ENCODE peak calls at places on chromosomes 11 and 22, in seven cellular contexts. One of them, this sample, is unnamed.

GRCh38 chr11:113167599-113167998 is 146.8 kb upstream of the TTC12 start:
- DNase-seq in HFF-Myc: no peak
- DNase-seq in psoas muscle: no peak
- DNase-seq in brain microvascular endothelial cell: no peak
- DNase-seq in cardiac fibroblast: no peak
- DNase-seq in fibroblast of lung: no peak
- DNase-seq in WERI-Rb-1: no peak
- DNase-seq in this sample: no peak

GRCh38 chr11:112294688-112295340 is 34.2 kb upstream of the PLET1 start:
- DNase-seq in cardiac fibroblast: no peak
- DNase-seq in HFF-Myc: no peak
- DNase-seq in brain microvascular endothelial cell: no peak
- DNase-seq in psoas muscle: no peak
- DNase-seq in fibroblast of lung: no peak
- DNase-seq in WERI-Rb-1: no peak
- DNase-seq in this sample: no peak

GRCh38 chr11:36333897-36334296 is 37.8 kb downstream of the PRR5L start:
- DNase-seq in brain microvascular endothelial cell: peak; percentile 72
- DNase-seq in fibroblast of lung: peak; percentile 65
- DNase-seq in cardiac fibroblast: peak; percentile 51
- DNase-seq in HFF-Myc: peak; percentile 79
- DNase-seq in WERI-Rb-1: no peak
- DNase-seq in psoas muscle: no peak
- DNase-seq in this sample: no peak

GRCh38 chr22:31093956-31094622 is 13.0 kb downstream of the SMTN start:
- DNase-seq in fibroblast of lung: no peak
- DNase-seq in HFF-Myc: no peak
- DNase-seq in WERI-Rb-1: no peak
- DNase-seq in brain microvascular endothelial cell: no peak
- DNase-seq in psoas muscle: peak; percentile 54
- DNase-seq in cardiac fibroblast: no peak
- DNase-seq in this sample: no peak

GRCh38 chr11:38517991-38518390 is 1920.0 kb upstream of the RAG2 start:
- DNase-seq in brain microvascular endothelial cell: no peak
- DNase-seq in WERI-Rb-1: no peak
- DNase-seq in cardiac fibroblast: no peak
- DNase-seq in fibroblast of lung: no peak
- DNase-seq in psoas muscle: no peak
- DNase-seq in HFF-Myc: no peak
- DNase-seq in this sample: no peak

GRCh38 chr22:36332623-36333331 is 55.0 kb downstream of the MYH9 start:
- DNase-seq in HFF-Myc: peak; percentile 81
- DNase-seq in cardiac fibroblast: peak; percentile 56
- DNase-seq in WERI-Rb-1: no peak
- DNase-seq in fibroblast of lung: no peak
- DNase-seq in brain microvascular endothelial cell: peak; percentile 70
- DNase-seq in psoas muscle: no peak
- DNase-seq in this sample: no peak

GRCh38 chr11:130166457-130166784 is 6.8 kb downstream of the ST14 start:
- DNase-seq in psoas muscle: no peak
- DNase-seq in brain microvascular endothelial cell: peak; percentile 98
- DNase-seq in fibroblast of lung: peak; percentile 97
- DNase-seq in HFF-Myc: peak; percentile 74
- DNase-seq in cardiac fibroblast: peak; percentile 89
- DNase-seq in WERI-Rb-1: peak; percentile 67
- DNase-seq in this sample: no peak

GRCh38 chr11:117819096-117820040 is 5.2 kb downstream of the FXYD2 start:
- DNase-seq in cardiac fibroblast: peak; percentile 86
- DNase-seq in psoas muscle: peak; percentile 69
- DNase-seq in WERI-Rb-1: peak; percentile 88
- DNase-seq in fibroblast of lung: peak; percentile 84
- DNase-seq in HFF-Myc: peak; percentile 52
- DNase-seq in brain microvascular endothelial cell: peak; percentile 66
- DNase-seq in this sample: no peak

GRCh38 chr11:69982675-69983570 is 95.2 kb upstream of the ANO1 start:
- DNase-seq in WERI-Rb-1: no peak
- DNase-seq in brain microvascular endothelial cell: no peak
- DNase-seq in HFF-Myc: no peak
- DNase-seq in cardiac fibroblast: no peak
- DNase-seq in psoas muscle: no peak
- DNase-seq in fibroblast of lung: no peak
- DNase-seq in this sample: no peak

GRCh38 chr11:98036810-98037209 is 983.9 kb upstream of the CNTN5 start:
- DNase-seq in fibroblast of lung: no peak
- DNase-seq in HFF-Myc: no peak
- DNase-seq in WERI-Rb-1: no peak
- DNase-seq in psoas muscle: no peak
- DNase-seq in cardiac fibroblast: peak; percentile 64
- DNase-seq in brain microvascular endothelial cell: no peak
- DNase-seq in this sample: no peak

GRCh38 chr11:9226514-9226913 is 38.6 kb downstream of the DENND5A start:
- DNase-seq in psoas muscle: no peak
- DNase-seq in fibroblast of lung: no peak
- DNase-seq in brain microvascular endothelial cell: no peak
- DNase-seq in HFF-Myc: no peak
- DNase-seq in cardiac fibroblast: no peak
- DNase-seq in WERI-Rb-1: no peak
- DNase-seq in this sample: no peak

GRCh38 chr22:36197065-36197440 is 4.6 kb downstream of the APOL4 start:
- DNase-seq in fibroblast of lung: peak; percentile 80
- DNase-seq in brain microvascular endothelial cell: peak; percentile 22
- DNase-seq in psoas muscle: peak; percentile 64
- DNase-seq in WERI-Rb-1: peak; percentile 66
- DNase-seq in cardiac fibroblast: peak; percentile 87
- DNase-seq in HFF-Myc: no peak
- DNase-seq in this sample: peak; percentile 88

GRCh38 chr11:128695539-128696221 is 1.8 kb downstream of the FLI1 start:
- DNase-seq in fibroblast of lung: no peak
- DNase-seq in psoas muscle: no peak
- DNase-seq in cardiac fibroblast: peak; percentile 62
- DNase-seq in HFF-Myc: no peak
- DNase-seq in WERI-Rb-1: no peak
- DNase-seq in brain microvascular endothelial cell: no peak
- DNase-seq in this sample: no peak

GRCh38 chr11:68615657-68616056 is 68.7 kb upstream of the GAL start:
- DNase-seq in fibroblast of lung: no peak
- DNase-seq in cardiac fibroblast: no peak
- DNase-seq in WERI-Rb-1: no peak
- DNase-seq in psoas muscle: no peak
- DNase-seq in HFF-Myc: no peak
- DNase-seq in brain microvascular endothelial cell: no peak
- DNase-seq in this sample: no peak

DNA sequence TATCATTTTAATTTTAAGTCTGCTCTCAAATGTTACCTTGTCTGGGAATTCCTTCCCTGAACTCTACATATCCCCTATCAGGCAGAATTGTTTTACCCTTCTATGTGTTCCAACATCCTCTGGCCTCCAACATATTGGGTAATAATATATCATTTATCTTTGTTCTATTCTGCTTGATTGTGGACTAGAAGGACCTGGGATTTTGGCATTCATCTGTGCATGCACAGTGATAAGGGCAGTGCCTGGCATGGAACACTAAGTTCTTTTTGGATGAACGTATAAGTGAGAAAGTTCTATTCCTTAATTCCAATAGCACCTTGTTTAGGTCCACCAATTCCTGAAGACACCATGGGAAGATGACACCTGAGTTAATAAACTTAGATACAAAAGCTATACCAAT is 1.2 kb upstream of the MS4A2 start:
- DNase-seq in brain microvascular endothelial cell: no peak
- DNase-seq in WERI-Rb-1: no peak
- DNase-seq in cardiac fibroblast: no peak
- DNase-seq in HFF-Myc: no peak
- DNase-seq in fibroblast of lung: no peak
- DNase-seq in psoas muscle: no peak
- DNase-seq in this sample: no peak
- TF ChIP-seq CTCF in brain microvascular endothelial cell: no peak
- TF ChIP-seq CTCF in WERI-Rb-1: no peak
- TF ChIP-seq CTCF in cardiac fibroblast: no peak
- TF ChIP-seq CTCF in HFF-Myc: no peak
- TF ChIP-seq CTCF in fibroblast of lung: no peak
- TF ChIP-seq CTCF in psoas muscle: no peak
- TF ChIP-seq CTCF in this sample: no peak

GRCh38 chr11:12189543-12190235 is 79.3 kb downstream of the MICAL2 start:
- DNase-seq in psoas muscle: no peak
- DNase-seq in fibroblast of lung: no peak
- DNase-seq in cardiac fibroblast: no peak
- DNase-seq in HFF-Myc: no peak
- DNase-seq in WERI-Rb-1: no peak
- DNase-seq in brain microvascular endothelial cell: no peak
- DNase-seq in this sample: no peak
- TF ChIP-seq CTCF in psoas muscle: no peak
- TF ChIP-seq CTCF in fibroblast of lung: no peak
- TF ChIP-seq CTCF in cardiac fibroblast: no peak
- TF ChIP-seq CTCF in HFF-Myc: no peak
- TF ChIP-seq CTCF in WERI-Rb-1: no peak
- TF ChIP-seq CTCF in brain microvascular endothelial cell: no peak
- TF ChIP-seq CTCF in this sample: no peak

DNA sequence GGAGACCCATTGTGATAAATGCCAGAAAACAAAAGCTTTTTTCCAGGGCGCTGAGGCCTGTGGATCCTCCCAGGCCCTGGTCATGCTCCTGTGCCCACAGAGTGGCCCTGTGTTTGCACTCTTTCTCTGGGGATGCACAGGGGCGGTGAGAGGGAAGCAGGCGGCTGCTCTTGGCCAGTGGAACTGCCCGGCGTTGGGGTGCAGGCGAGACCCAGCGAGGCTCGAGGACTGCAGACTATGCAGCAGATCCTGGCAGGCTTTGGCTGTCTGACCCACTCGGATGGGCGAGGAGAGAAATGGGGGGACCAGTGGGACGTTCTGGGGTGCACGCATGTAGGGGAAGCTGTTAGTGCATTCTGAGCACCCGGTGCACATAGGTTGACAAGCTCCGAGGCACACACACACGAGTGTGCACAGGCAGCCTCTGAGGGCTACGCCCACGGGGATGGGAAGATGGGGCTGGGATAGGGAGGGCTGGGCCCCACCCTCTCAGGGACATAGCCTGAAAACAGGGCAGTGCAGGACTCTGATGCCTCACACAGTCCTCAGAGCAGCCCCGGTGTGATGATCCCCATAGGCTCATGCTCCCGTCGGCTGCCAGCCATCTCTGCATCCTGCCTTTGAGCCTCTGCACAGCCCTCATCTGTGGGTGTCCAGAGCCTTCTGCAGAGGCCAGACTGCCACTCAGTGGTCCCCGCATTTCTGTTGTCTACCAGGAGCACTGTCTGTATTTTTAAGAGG is 1233.5 kb downstream of the BRD1 start:
- DNase-seq in HFF-Myc: no peak
- DNase-seq in brain microvascular endothelial cell: no peak
- DNase-seq in WERI-Rb-1: no peak
- DNase-seq in cardiac fibroblast: no peak
- DNase-seq in psoas muscle: no peak
- DNase-seq in fibroblast of lung: no peak
- DNase-seq in this sample: no peak
- TF ChIP-seq CTCF in HFF-Myc: no peak
- TF ChIP-seq CTCF in brain microvascular endothelial cell: no peak
- TF ChIP-seq CTCF in WERI-Rb-1: no peak
- TF ChIP-seq CTCF in cardiac fibroblast: no peak
- TF ChIP-seq CTCF in psoas muscle: no peak
- TF ChIP-seq CTCF in fibroblast of lung: no peak
- TF ChIP-seq CTCF in this sample: no peak

GRCh38 chr22:22593964-22594656 is 35.0 kb upstream of the PRAME start:
- DNase-seq in psoas muscle: no peak
- DNase-seq in brain microvascular endothelial cell: peak; percentile 39
- DNase-seq in HFF-Myc: no peak
- DNase-seq in WERI-Rb-1: peak; percentile 70
- DNase-seq in cardiac fibroblast: peak; percentile 66
- DNase-seq in fibroblast of lung: peak; percentile 70
- DNase-seq in this sample: peak; percentile 56
- TF ChIP-seq CTCF in psoas muscle: peak; percentile 39
- TF ChIP-seq CTCF in brain microvascular endothelial cell: peak; percentile 85
- TF ChIP-seq CTCF in HFF-Myc: peak; percentile 85
- TF ChIP-seq CTCF in WERI-Rb-1: peak; percentile 76
- TF ChIP-seq CTCF in cardiac fibroblast: peak; percentile 77
- TF ChIP-seq CTCF in fibroblast of lung: peak; percentile 74
- TF ChIP-seq CTCF in this sample: peak; percentile 68

GRCh38 chr22:39814899-39815298 is 78.7 kb downstream of the ENTHD1 start:
- DNase-seq in HFF-Myc: no peak
- DNase-seq in fibroblast of lung: peak; percentile 53
- DNase-seq in WERI-Rb-1: no peak
- DNase-seq in cardiac fibroblast: no peak
- DNase-seq in psoas muscle: no peak
- DNase-seq in brain microvascular endothelial cell: no peak
- DNase-seq in this sample: no peak
- TF ChIP-seq CTCF in HFF-Myc: no peak
- TF ChIP-seq CTCF in fibroblast of lung: no peak
- TF ChIP-seq CTCF in WERI-Rb-1: no peak
- TF ChIP-seq CTCF in cardiac fibroblast: no peak
- TF ChIP-seq CTCF in psoas muscle: no peak
- TF ChIP-seq CTCF in brain microvascular endothelial cell: no peak
- TF ChIP-seq CTCF in this sample: no peak

GRCh38 chr22:17888855-17889254 is 114.6 kb upstream of the BID start:
- DNase-seq in brain microvascular endothelial cell: peak; percentile 16
- DNase-seq in psoas muscle: no peak
- DNase-seq in HFF-Myc: no peak
- DNase-seq in WERI-Rb-1: no peak
- DNase-seq in cardiac fibroblast: peak; percentile 48
- DNase-seq in fibroblast of lung: peak; percentile 42
- DNase-seq in this sample: no peak
- TF ChIP-seq CTCF in brain microvascular endothelial cell: peak; percentile 78
- TF ChIP-seq CTCF in psoas muscle: peak; percentile 34
- TF ChIP-seq CTCF in HFF-Myc: peak; percentile 46
- TF ChIP-seq CTCF in WERI-Rb-1: no peak
- TF ChIP-seq CTCF in cardiac fibroblast: no peak
- TF ChIP-seq CTCF in fibroblast of lung: peak; percentile 53
- TF ChIP-seq CTCF in this sample: peak; percentile 53

GRCh38 chr22:41237036-41237706 is 3.6 kb downstream of the CHADL start:
- DNase-seq in cardiac fibroblast: no peak
- DNase-seq in WERI-Rb-1: no peak
- DNase-seq in HFF-Myc: no peak
- DNase-seq in fibroblast of lung: no peak
- DNase-seq in brain microvascular endothelial cell: no peak
- DNase-seq in psoas muscle: no peak
- DNase-seq in this sample: no peak
- TF ChIP-seq CTCF in cardiac fibroblast: no peak
- TF ChIP-seq CTCF in WERI-Rb-1: no peak
- TF ChIP-seq CTCF in HFF-Myc: no peak
- TF ChIP-seq CTCF in fibroblast of lung: no peak
- TF ChIP-seq CTCF in brain microvascular endothelial cell: peak; percentile 34
- TF ChIP-seq CTCF in psoas muscle: no peak
- TF ChIP-seq CTCF in this sample: no peak

GRCh38 chr11:134041349-134041748 is 27.5 kb upstream of the JAM3 start:
- DNase-seq in fibroblast of lung: no peak
- DNase-seq in psoas muscle: no peak
- DNase-seq in HFF-Myc: no peak
- DNase-seq in cardiac fibroblast: no peak
- DNase-seq in WERI-Rb-1: no peak
- DNase-seq in brain microvascular endothelial cell: no peak
- DNase-seq in this sample: no peak
- TF ChIP-seq CTCF in fibroblast of lung: no peak
- TF ChIP-seq CTCF in psoas muscle: no peak
- TF ChIP-seq CTCF in HFF-Myc: no peak
- TF ChIP-seq CTCF in cardiac fibroblast: no peak
- TF ChIP-seq CTCF in WERI-Rb-1: no peak
- TF ChIP-seq CTCF in brain microvascular endothelial cell: no peak
- TF ChIP-seq CTCF in this sample: no peak

This sample was measured in osteocyte.